ENCODE peak calls at places on chromosomes 4 and X, in five cellular contexts. N is A549, J is GM12878, W is HepG2, M is endothelial cell of umbilical vein. O is an unnamed sample.

GRCh38 chrX:81120936-81121351 is 80.8 kb downstream of the HMGN5 start:
- DNase-seq in N (peak; percentile 60), J (peak; percentile 30), W (peak; percentile 18), M (peak; percentile 64), O (peak; percentile 71)

GRCh38 chrX:68177542-68177941 is 255.8 kb downstream of the OPHN1 start:
- DNase-seq in N (no peak), J (no peak), W (no peak), M (no peak), O (peak; percentile 22)

GRCh38 chrX:153342762-153343558 is 9.0 kb downstream of the ZNF275 start:
- DNase-seq in N (no peak), J (no peak), W (no peak), M (no peak), O (no peak)

GRCh38 chrX:120556251-120556650 is 4.5 kb downstream of the CUL4B start:
- DNase-seq in N (no peak), J (no peak), W (no peak), M (no peak), O (no peak)

GRCh38 chr4:8537041-8537461 is 43.1 kb upstream of the GPR78 start:
- DNase-seq in N (peak; percentile 53), J (peak; percentile 92), W (peak; percentile 42), M (peak; percentile 63), O (peak; percentile 62)

GRCh38 chr4:2785613-2786012 is 7.3 kb upstream of the SH3BP2 start:
- DNase-seq in N (no peak), J (peak; percentile 48), W (no peak), M (no peak), O (peak; percentile 90)

GRCh38 chrX:129779747-129780146 is at the start of gene SASH3:
- DNase-seq in N (no peak), J (no peak), W (no peak), M (no peak), O (peak; percentile 90)

GRCh38 chr4:138765442-138765841 is 250.1 kb upstream of the NOCT start:
- DNase-seq in N (no peak), J (no peak), W (no peak), M (no peak), O (no peak)

GRCh38 chr4:122830392-122831095 is 3.9 kb downstream of the FGF2 start:
- DNase-seq in N (no peak), J (no peak), W (no peak), M (no peak), O (no peak)

GRCh38 chrX:48956728-48957414 is 536 bp downstream of the OTUD5 start:
- DNase-seq in N (no peak), J (no peak), W (no peak), M (peak; percentile 27), O (peak; percentile 39)

GRCh38 chr4:76993787-76994641 is 44.5 kb downstream of the SEPTIN11 start:
- DNase-seq in N (no peak), J (peak; percentile 73), W (no peak), M (no peak), O (no peak)

GRCh38 chr4:101020956-101021355 is 326.4 kb downstream of the PPP3CA start:
- DNase-seq in N (peak; percentile 27), J (peak; percentile 53), W (no peak), M (peak; percentile 94), O (peak; percentile 76)

GRCh38 chr4:4791299-4791798 is 68.1 kb upstream of the MSX1 start:
- DNase-seq in N (no peak), J (no peak), W (no peak), M (no peak), O (no peak)
- TF ChIP-seq MYC in N (no peak), J (no peak), W (no peak), M (no peak), O (no peak)

DNA sequence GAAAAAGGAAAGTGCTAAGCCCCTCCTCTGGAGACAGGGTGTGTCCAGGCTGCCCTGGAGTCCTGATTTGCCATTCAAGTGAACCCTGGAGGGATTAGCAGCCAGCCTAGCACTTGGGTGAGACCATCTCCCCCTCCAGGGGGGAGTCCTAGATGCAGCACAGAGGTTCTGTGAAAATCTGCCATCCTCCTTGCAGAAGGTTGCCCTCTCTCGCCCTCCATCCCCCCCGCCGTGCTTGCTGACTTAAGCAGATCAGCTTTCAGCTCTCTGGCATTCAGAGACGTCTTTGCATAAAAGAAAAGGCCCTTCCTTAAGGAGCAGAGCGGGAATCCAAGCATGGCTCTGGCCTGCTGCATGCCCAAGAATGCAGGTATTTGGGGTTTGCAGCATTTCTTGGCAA is 102.1 kb upstream of the SCML1 start:
- DNase-seq in N (peak; percentile 37), J (no peak), W (no peak), M (no peak), O (no peak)
- H3K4me3 ChIP-seq in N (no peak overlapping the region), J (no peak overlapping the region), W (no peak overlapping the region), M (no peak overlapping the region), O (no peak overlapping the region)

DNA sequence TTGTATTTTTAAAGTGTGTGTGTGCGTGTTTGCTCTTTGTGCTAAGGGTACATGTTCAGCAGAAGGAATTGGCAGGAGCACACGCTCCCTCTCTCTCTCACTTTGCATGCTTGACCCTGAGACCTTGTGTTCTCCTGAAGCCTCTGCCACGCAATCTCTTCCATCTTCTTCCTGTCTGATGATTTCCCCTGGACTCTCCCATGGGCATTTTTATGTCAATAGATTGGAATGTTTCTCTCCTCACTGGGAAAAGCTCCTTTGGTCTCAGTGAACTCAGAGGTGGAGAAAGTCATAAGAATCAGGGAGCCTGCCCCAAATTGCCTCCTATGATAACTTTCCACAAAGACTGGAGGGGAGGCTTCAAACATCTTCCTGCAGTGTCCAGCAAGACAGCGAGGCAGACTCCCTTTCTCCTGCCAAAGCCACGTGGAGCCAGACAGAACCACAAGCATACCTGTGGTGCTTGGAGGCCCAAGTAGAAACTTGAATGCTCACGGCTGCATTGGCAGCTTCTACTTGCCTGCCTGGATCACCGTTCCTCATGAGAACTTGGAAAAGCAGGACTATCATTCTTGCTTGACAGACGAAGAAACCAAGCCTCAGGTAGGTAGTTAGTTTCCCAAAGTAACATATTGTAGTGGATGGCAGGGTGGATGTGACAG is 216.1 kb upstream of the SFRP2 start:
- DNase-seq in N (no peak), J (no peak), W (no peak), M (no peak), O (no peak)
- TF ChIP-seq MYC in N (no peak), J (no peak), W (no peak), M (no peak), O (no peak)

GRCh38 chrX:66164931-66165330 is 884 bp downstream of the HEPH start:
- DNase-seq in N (no peak), J (no peak), W (no peak), M (no peak), O (no peak)

GRCh38 chrX:66162331-66162822 is 1.7 kb upstream of the HEPH start:
- DNase-seq in N (no peak), J (peak; percentile 7), W (no peak), M (no peak), O (peak; percentile 72)

GRCh38 chrX:66164470-66164869 is 423 bp downstream of the HEPH start:
- DNase-seq in N (no peak), J (no peak), W (no peak), M (no peak), O (no peak)

GRCh38 chrX:66163447-66163846 is 600 bp upstream of the HEPH start:
- DNase-seq in N (no peak), J (peak; percentile 9), W (no peak), M (no peak), O (no peak)

DNA sequence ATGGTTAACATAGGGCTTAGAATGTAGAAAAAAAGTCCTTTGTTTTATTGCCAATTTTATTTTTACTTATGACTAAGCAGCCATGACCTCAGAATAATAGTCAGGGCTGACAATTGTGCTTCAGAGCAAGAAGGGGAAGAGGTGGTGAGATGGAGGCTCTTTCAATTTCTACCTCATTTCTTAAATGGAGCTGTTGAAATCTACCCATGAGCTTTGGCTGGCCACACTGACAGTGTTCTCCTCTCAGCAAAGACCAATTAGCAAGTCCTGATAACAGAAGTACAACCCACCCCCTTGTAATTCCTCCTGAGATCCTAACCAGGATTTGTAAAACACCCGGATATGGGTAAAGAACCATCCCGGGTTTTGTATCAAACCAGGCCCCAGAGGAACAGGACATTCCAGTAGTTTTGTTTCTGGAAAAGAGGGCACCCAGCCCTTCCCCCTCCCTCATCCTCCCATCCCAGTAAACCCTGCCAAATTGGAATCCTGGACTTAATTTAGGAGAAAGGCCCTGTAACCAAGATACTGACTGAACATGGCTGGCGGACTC is at the start of gene HEPH:
- DNase-seq in N (no peak), J (peak; percentile 12), W (no peak), M (no peak), O (peak; percentile 2)
- H3K4me3 ChIP-seq in N (no peak within 1 kb of the TSS), J (no peak within 1 kb of the TSS), W (no peak within 1 kb of the TSS), M (no peak within 1 kb of the TSS), O (no peak within 1 kb of the TSS)

DNA sequence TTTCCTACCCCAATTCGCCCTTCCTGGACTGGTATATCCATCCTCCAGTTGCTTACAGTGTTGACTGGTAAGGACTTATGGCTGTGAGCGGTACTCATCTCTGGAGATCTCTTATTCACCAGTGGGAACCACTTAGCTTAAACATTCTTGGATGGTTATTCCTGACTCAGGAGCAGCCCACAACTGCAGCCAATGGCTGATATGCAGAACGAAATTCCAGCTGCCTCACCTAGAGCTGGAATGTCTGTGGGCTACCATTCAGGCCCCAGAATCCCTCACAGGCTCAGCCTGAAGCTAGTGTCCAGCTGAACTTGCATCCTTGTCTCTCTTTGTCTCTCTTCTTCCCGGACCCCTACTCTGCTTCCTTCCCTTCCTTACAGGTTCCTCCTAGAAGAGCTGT is 138.9 kb upstream of the SMIM31 start:
- DNase-seq in N (no peak), J (no peak), W (no peak), M (no peak), O (no peak)
- TF ChIP-seq MYC in N (no peak), J (no peak), W (no peak), M (no peak), O (no peak)

DNA sequence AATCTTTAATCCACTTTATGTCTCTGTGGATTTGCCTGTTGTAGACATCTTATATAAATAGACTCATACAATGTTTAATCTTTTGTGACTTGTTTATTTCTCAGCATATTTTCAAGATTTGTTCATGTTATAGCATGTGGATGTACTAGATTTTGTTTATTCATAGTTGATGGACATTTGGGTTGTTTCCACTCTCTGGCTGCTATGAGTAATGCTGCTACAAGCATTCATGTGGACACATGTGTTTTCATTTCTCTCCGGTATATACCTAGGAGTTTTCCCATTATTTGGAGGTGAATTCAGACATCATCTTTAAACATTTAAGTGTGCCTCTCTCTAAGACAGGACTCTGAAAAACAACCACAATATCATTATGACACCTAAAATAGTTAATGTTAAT is 2.3 kb downstream of the IKBKG start:
- DNase-seq in N (no peak), J (no peak), W (no peak), M (no peak), O (no peak)
- H3K4me3 ChIP-seq in N (no peak overlapping the region), J (no peak overlapping the region), W (no peak overlapping the region), M (no peak overlapping the region), O (no peak overlapping the region)

GRCh38 chr4:178387756-178388155 is 945.5 kb upstream of the AGA start:
- DNase-seq in N (no peak), J (no peak), W (no peak), M (no peak), O (peak; percentile 5)
- TF ChIP-seq MYC in N (no peak), J (no peak), W (no peak), M (no peak), O (no peak)